ENCODE peak calls at places on chromosomes 1 and 21, in seven cellular contexts. P is H1, B is HL-60, K is spleen, U is endothelial cell of umbilical vein, H is SK-N-SH, G is GM12878. L is an unnamed sample.

GRCh38 chr1:215083408-215083961 is 948 bp downstream of the KCNK2 start:
- DNase-seq in U (peak), P (peak), K (peak), G (no peak), H (peak), B (no peak), L (no peak)

GRCh38 chr1:81799939-81800740 is 594 bp upstream of the ADGRL2 start:
- DNase-seq in H (peak), U (peak), B (no peak), K (no peak), P (peak), G (no peak), L (no peak)

GRCh38 chr1:213277036-213277435 is 226.0 kb downstream of the RPS6KC1 start:
- DNase-seq in K (no peak), H (no peak), P (no peak), B (no peak), U (peak), G (no peak), L (no peak)

GRCh38 chr1:228391411-228392020 is 15.1 kb downstream of the TRIM11 start:
- DNase-seq in K (peak), B (no peak), G (no peak), U (no peak), P (no peak), H (no peak), L (no peak)

GRCh38 chr1:93061895-93062792 is 16.9 kb upstream of the MTF2 start:
- DNase-seq in H (peak), G (no peak), B (no peak), K (no peak), U (peak), P (peak), L (no peak)

GRCh38 chr1:63790989-63791388 is 17.2 kb downstream of the ROR1 start:
- DNase-seq in B (no peak), H (no peak), P (no peak), G (no peak), U (no peak), K (no peak), L (no peak)

GRCh38 chr1:183515002-183515689 is 42.8 kb downstream of the SMG7 start:
- DNase-seq in B (no peak), K (no peak), U (peak), H (no peak), P (no peak), G (no peak), L (no peak)

GRCh38 chr1:24720152-24720551 is 25.1 kb upstream of the CLIC4 start:
- DNase-seq in H (no peak), U (peak), B (no peak), K (peak), G (no peak), P (no peak), L (no peak)

GRCh38 chr1:223556414-223557124 is 108.9 kb downstream of the CAPN8 start:
- DNase-seq in U (peak), K (no peak), P (peak), G (peak), B (peak), H (peak), L (no peak)

GRCh38 chr1:18458751-18459133 is 22.0 kb upstream of the KLHDC7A start:
- DNase-seq in B (no peak), U (no peak), K (peak), P (no peak), H (no peak), G (no peak), L (no peak)
- TF ChIP-seq POLR2AphosphoS5 in B (no peak), U (no peak), K (no peak), P (no peak), H (no peak), G (no peak), L (no peak)

DNA sequence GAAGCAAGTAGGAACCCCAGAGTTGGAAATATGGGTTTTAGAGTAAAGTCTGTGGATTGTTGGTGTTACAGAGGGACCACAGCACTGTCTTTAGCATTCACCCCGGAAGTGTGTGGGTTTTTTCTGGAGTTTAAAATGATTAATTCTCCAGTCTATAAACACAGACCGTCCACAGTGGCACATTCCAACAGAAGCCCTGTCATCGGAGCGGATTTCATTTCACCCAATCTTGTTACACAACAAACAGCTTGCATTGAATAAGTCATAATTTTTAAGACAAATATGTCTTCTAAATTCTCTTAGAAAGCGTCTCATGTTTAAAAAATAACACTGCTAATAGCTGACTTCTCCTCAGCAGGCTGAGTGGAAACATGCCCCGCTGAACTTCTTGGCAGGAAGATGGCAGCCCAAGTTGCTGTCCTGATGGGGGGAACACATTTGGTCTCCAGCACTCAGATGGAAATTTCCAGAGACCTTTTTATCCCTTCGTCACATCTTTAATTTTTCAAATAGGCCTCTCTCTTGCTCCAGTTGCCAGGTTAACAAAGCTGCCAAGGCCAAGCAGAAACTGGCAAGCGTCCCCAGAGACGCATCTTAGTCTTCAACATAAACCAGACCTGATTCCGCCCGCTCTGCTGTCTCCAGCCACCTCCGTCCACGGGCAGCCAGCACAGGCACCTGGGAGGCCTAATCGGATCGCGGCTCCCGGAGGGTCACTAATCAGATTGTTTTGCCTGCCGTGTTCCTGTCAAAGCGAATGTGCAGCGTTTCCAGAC is 28.8 kb upstream of the SLC19A1 start:
- DNase-seq in P (peak), U (no peak), G (no peak), H (peak), K (peak), B (no peak), L (no peak)
- TF ChIP-seq POLR2AphosphoS5 in P (no peak), U (no peak), G (no peak), H (no peak), K (no peak), B (no peak), L (no peak)

GRCh38 chr1:87048237-87048636 is 133.8 kb downstream of the HS2ST1 start:
- DNase-seq in P (no peak), H (no peak), K (no peak), U (no peak), B (no peak), G (no peak), L (no peak)
- TF ChIP-seq POLR2AphosphoS5 in P (no peak), H (no peak), K (no peak), U (no peak), B (no peak), G (no peak), L (no peak)

DNA sequence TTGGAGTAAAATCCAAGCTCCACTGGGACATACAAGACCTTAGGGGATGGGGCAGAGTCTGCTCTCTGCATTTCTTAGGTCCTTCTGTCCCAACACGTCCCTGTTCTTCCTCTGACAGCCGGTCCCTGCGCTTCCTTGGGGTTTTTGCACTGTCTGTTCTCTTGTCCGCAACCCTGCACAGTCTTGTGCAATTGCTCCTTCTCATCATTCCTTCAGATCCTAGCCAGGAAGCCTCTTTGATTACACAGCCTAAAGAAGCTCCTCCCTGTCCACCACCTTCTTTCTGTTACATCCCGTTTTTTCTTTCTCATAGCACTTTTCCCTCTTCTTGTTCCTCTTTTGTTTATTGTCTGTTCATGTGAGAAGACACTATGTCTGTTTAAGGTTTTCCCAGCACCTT is 19.9 kb downstream of the ACOT11 start:
- DNase-seq in B (peak), K (no peak), U (no peak), G (no peak), P (no peak), H (no peak), L (no peak)
- TF ChIP-seq POLR2AphosphoS5 in B (no peak), K (no peak), U (no peak), G (no peak), P (no peak), H (no peak), L (no peak)

GRCh38 chr21:31730687-31731111 is 1.2 kb downstream of the SCAF4 start:
- DNase-seq in H (no peak), K (no peak), U (peak), B (no peak), G (no peak), P (peak), L (no peak)
- TF ChIP-seq POLR2AphosphoS5 in H (no peak), K (no peak), U (no peak), B (no peak), G (no peak), P (peak), L (no peak)

GRCh38 chr1:42178249-42178648 is 13.7 kb upstream of the GUCA2A start:
- DNase-seq in P (no peak), G (no peak), K (no peak), U (no peak), B (no peak), H (no peak), L (no peak)
- TF ChIP-seq POLR2AphosphoS5 in P (no peak), G (no peak), K (no peak), U (no peak), B (no peak), H (no peak), L (no peak)

GRCh38 chr1:236997361-236997760 is 6.9 kb downstream of the MT1HL1 start:
- DNase-seq in H (no peak), B (no peak), G (no peak), U (no peak), P (no peak), K (no peak), L (no peak)

GRCh38 chr1:236998571-236998970 is 5.7 kb downstream of the MT1HL1 start:
- DNase-seq in P (no peak), H (no peak), G (no peak), U (no peak), B (no peak), K (no peak), L (no peak)

GRCh38 chr1:236994450-236994849 is 9.8 kb downstream of the MT1HL1 start:
- DNase-seq in B (no peak), H (no peak), U (no peak), P (no peak), G (no peak), K (no peak), L (no peak)

GRCh38 chr1:237000191-237000590 is 4.0 kb downstream of the MT1HL1 start:
- DNase-seq in P (no peak), U (no peak), G (no peak), B (no peak), H (no peak), K (no peak), L (no peak)

GRCh38 chr1:236997882-236998281 is 6.4 kb downstream of the MT1HL1 start:
- DNase-seq in G (no peak), K (no peak), P (no peak), B (no peak), U (no peak), H (no peak), L (no peak)
- TF ChIP-seq POLR2AphosphoS5 in G (no peak), K (no peak), P (no peak), B (no peak), U (no peak), H (no peak), L (no peak)

L was measured in vagina.